ENCODE peak calls at places on chromosomes 13 and 19, in six cellular contexts. K is heart left ventricle, Y is A172, X is H4, B is right lobe of liver, S is gastrocnemius medialis. I is an unnamed sample.
A peak's percentile ranks its signal among the peaks of the same experiment; 100 is the strongest.

GRCh38 chr13:69654392-69654791 is 453.2 kb upstream of the ATXN8OS start:
- DNase-seq in B (no peak), Y (no peak), X (peak; percentile 8), K (no peak), S (no peak), I (no peak)

GRCh38 chr19:5480427-5480836 is 25.2 kb downstream of the ZNRF4 start:
- DNase-seq in B (no peak), Y (no peak), K (no peak), S (no peak), X (no peak), I (no peak)

GRCh38 chr13:95677564-95678386 is 836 bp downstream of the DNAJC3 start:
- DNase-seq in S (peak; percentile 9), Y (peak; percentile 12), B (peak; percentile 71), K (no peak), X (no peak), I (peak; percentile 48)

GRCh38 chr19:32614916-32615315 is 33.9 kb downstream of the PDCD5 start:
- DNase-seq in X (no peak), Y (no peak), S (no peak), B (no peak), K (no peak), I (no peak)

GRCh38 chr13:45879666-45880065 is 28.1 kb upstream of the SIAH3 start:
- DNase-seq in K (peak; percentile 73), B (peak; percentile 74), X (no peak), S (peak; percentile 91), Y (peak; percentile 13), I (no peak)

GRCh38 chr19:48458016-48458415 is 2.6 kb downstream of the KCNJ14 start:
- DNase-seq in K (no peak), B (no peak), X (no peak), Y (no peak), S (no peak), I (no peak)

GRCh38 chr19:36030264-36031148 is 2.2 kb downstream of the CLIP3 start:
- DNase-seq in K (no peak), B (no peak), X (no peak), S (no peak), Y (peak; percentile 72), I (no peak)

GRCh38 chr13:98468929-98469328 is 108.0 kb downstream of the STK24 start:
- DNase-seq in X (no peak), S (no peak), K (no peak), B (no peak), Y (no peak), I (no peak)

GRCh38 chr19:50489461-50490011 is 12.9 kb upstream of the GARIN5A start:
- DNase-seq in S (no peak), Y (no peak), X (no peak), B (peak; percentile 40), K (peak; percentile 24), I (no peak)

GRCh38 chr13:36074659-36075058 is 56.5 kb downstream of the DCLK1 start:
- DNase-seq in X (no peak), Y (no peak), K (no peak), S (no peak), B (no peak), I (no peak)

GRCh38 chr19:16527971-16528521 is 14.2 kb downstream of the CHERP start:
- DNase-seq in B (no peak), X (no peak), Y (no peak), S (no peak), K (no peak), I (no peak)

GRCh38 chr19:49338691-49339363 is 3.6 kb downstream of the CD37 start:
- DNase-seq in B (peak; percentile 94), X (no peak), Y (no peak), S (no peak), K (peak; percentile 78), I (peak; percentile 95)

GRCh38 chr13:106867249-106867648 is 299.3 kb upstream of the ARGLU1 start:
- DNase-seq in Y (peak; percentile 4), K (no peak), X (no peak), S (no peak), B (no peak), I (no peak)

GRCh38 chr19:19749332-19750130 is 16.6 kb upstream of the ZNF14 start:
- DNase-seq in Y (no peak), B (no peak), X (no peak), K (no peak), S (no peak), I (no peak)

GRCh38 chr19:48735031-48735615 is 5.3 kb downstream of the RASIP1 start:
- DNase-seq in S (no peak), B (no peak), Y (no peak), K (no peak), X (no peak), I (no peak)

GRCh38 chr19:50779504-50780457 is 9.5 kb downstream of the GPR32 start:
- DNase-seq in B (no peak), X (no peak), Y (no peak), K (no peak), S (no peak), I (no peak)

GRCh38 chr13:102878491-102878890 is 32.7 kb downstream of the ERCC5 start:
- DNase-seq in B (no peak), S (no peak), K (no peak), X (no peak), Y (no peak), I (no peak)

GRCh38 chr13:106533940-106534843 is 1.3 kb downstream of the EFNB2 start:
- DNase-seq in B (peak; percentile 54), K (peak; percentile 42), S (peak; percentile 5), X (peak; percentile 27), Y (peak; percentile 36), I (peak; percentile 89)

GRCh38 chr19:4724252-4724514 is 541 bp upstream of the DPP9 start:
- DNase-seq in Y (no peak), K (no peak), B (no peak), S (no peak), X (no peak), I (no peak)

GRCh38 chr13:32894589-32895001 is 121.6 kb upstream of the KL start:
- DNase-seq in K (no peak), B (no peak), X (peak; percentile 69), Y (no peak), S (no peak), I (no peak)

GRCh38 chr19:39518458-39518857 is 3.5 kb downstream of the SELENOV start:
- DNase-seq in B (no peak), Y (no peak), X (no peak), S (no peak), K (no peak), I (no peak)

GRCh38 chr19:17318966-17319365 is 9.6 kb downstream of the DDA1 start:
- DNase-seq in B (no peak), Y (no peak), X (no peak), K (no peak), S (no peak), I (no peak)

GRCh38 chr13:97904059-97904458 is 49.4 kb upstream of the IPO5 start:
- DNase-seq in S (no peak), X (no peak), Y (no peak), B (no peak), K (no peak), I (no peak)

GRCh38 chr13:106534844-106535551 is 464 bp downstream of the EFNB2 start:
- DNase-seq in K (peak; percentile 30), X (peak; percentile 9), B (no peak), Y (no peak), S (no peak), I (peak; percentile 88)

GRCh38 chr19:49983645-49984229 is 22.8 kb upstream of the SIGLEC11 start:
- DNase-seq in Y (peak; percentile 66), K (peak; percentile 45), X (peak; percentile 45), S (no peak), B (peak; percentile 67), I (peak; percentile 89)

GRCh38 chr19:37342753-37343152 is 28.1 kb upstream of the ZNF527 start:
- DNase-seq in K (no peak), X (peak; percentile 69), S (no peak), B (no peak), Y (no peak), I (no peak)

GRCh38 chr19:33212024-33212772 is 13.5 kb downstream of the SLC7A10 start:
- DNase-seq in B (no peak), X (no peak), Y (no peak), S (no peak), K (peak; percentile 12), I (no peak)

GRCh38 chr13:108332791-108333190 is 63.3 kb downstream of the TNFSF13B start:
- DNase-seq in X (no peak), Y (no peak), S (no peak), B (no peak), K (no peak), I (no peak)